ENCODE peak calls at places on chromosomes 16 and 17, in six cellular contexts. F, J, Z, Y, P and U are unnamed samples.

GRCh38 chr17:48995871-48996695 is 1.1 kb upstream of the IGF2BP1 start:
- DNase-seq in J (no peak), Z (no peak), P (peak; percentile 16), Y (no peak), F (no peak), U (peak; percentile 29)

GRCh38 chr16:67542464-67542863 is 13.8 kb downstream of the RIPOR1 start:
- DNase-seq in Z (no peak), P (peak; percentile 69), F (peak; percentile 62), J (no peak), Y (no peak), U (peak; percentile 57)

GRCh38 chr17:69969897-69970296 is 105.1 kb upstream of the KCNJ16 start:
- DNase-seq in F (no peak), Z (no peak), Y (no peak), P (no peak), J (no peak), U (no peak)

GRCh38 chr16:13557476-13557875 is 362.5 kb upstream of the ERCC4 start:
- DNase-seq in Z (no peak), F (no peak), J (no peak), Y (no peak), P (no peak), U (no peak)

GRCh38 chr17:68036304-68037147 is 991 bp downstream of the KPNA2 start:
- DNase-seq in P (no peak), Y (no peak), J (no peak), F (no peak), Z (no peak), U (no peak)

GRCh38 chr16:29816694-29817441 is 916 bp downstream of the PAGR1 start:
- DNase-seq in Z (no peak), P (peak; percentile 48), J (peak; percentile 83), Y (peak; percentile 62), F (no peak), U (no peak)

GRCh38 chr17:56754523-56755208 is 79.1 kb downstream of the C17orf67 start:
- DNase-seq in J (no peak), P (no peak), F (no peak), Y (no peak), Z (no peak), U (no peak)

GRCh38 chr16:15518412-15519351 is 84.3 kb downstream of the BMERB1 start:
- DNase-seq in Z (no peak), Y (peak; percentile 63), F (no peak), P (no peak), J (peak; percentile 67), U (no peak)

GRCh38 chr16:29674188-29674587 is 4.8 kb upstream of the QPRT start:
- DNase-seq in P (no peak), Y (peak; percentile 26), Z (no peak), F (no peak), J (no peak), U (no peak)

GRCh38 chr16:69399361-69399760 is 13.6 kb upstream of the TERF2 start:
- DNase-seq in P (no peak), Z (no peak), F (no peak), Y (no peak), J (no peak), U (no peak)

GRCh38 chr17:17500999-17501605 is 4.9 kb upstream of the RASD1 start:
- DNase-seq in Y (no peak), F (no peak), J (no peak), P (no peak), Z (no peak), U (no peak)

GRCh38 chr16:89040861-89041570 is 52.6 kb upstream of the ACSF3 start:
- DNase-seq in Z (no peak), J (no peak), F (no peak), P (no peak), Y (no peak), U (no peak)

GRCh38 chr17:76173474-76173873 is 32.4 kb upstream of the FOXJ1 start:
- DNase-seq in P (no peak), F (no peak), J (no peak), Z (no peak), Y (no peak), U (no peak)

GRCh38 chr17:5555254-5555653 is 29.1 kb downstream of the NLRP1 start:
- DNase-seq in J (no peak), Y (no peak), P (no peak), Z (peak; percentile 68), F (no peak), U (no peak)

GRCh38 chr16:13372421-13372820 is 471.0 kb downstream of the SHISA9 start:
- DNase-seq in Y (no peak), P (no peak), F (no peak), Z (no peak), J (no peak), U (no peak)

GRCh38 chr17:60525624-60526514 is at the start of gene APPBP2:
- DNase-seq in F (peak; percentile 88), P (peak; percentile 70), Z (no peak), J (peak; percentile 90), Y (peak; percentile 85), U (peak; percentile 76)

GRCh38 chr16:48089053-48089792 is 66.6 kb downstream of the ABCC12 start:
- DNase-seq in Y (no peak), J (no peak), P (no peak), F (no peak), Z (no peak), U (no peak)

GRCh38 chr17:80175411-80175810 is 5.6 kb downstream of the CARD14 start:
- DNase-seq in Z (no peak), P (no peak), Y (no peak), J (no peak), F (peak; percentile 42), U (no peak)

GRCh38 chr17:82668631-82669099 is 20.4 kb upstream of the WDR45B start:
- DNase-seq in Z (no peak), F (peak; percentile 65), J (peak; percentile 73), Y (no peak), P (peak; percentile 25), U (peak; percentile 33)

GRCh38 chr16:66414891-66415290 is 12.2 kb upstream of the BEAN1 start:
- DNase-seq in J (no peak), Y (no peak), F (no peak), Z (peak; percentile 28), P (no peak), U (no peak)

GRCh38 chr16:83977056-83977815 is 9.2 kb downstream of the NECAB2 start:
- DNase-seq in Y (no peak), J (no peak), P (no peak), F (no peak), Z (no peak), U (no peak)

GRCh38 chr17:41486809-41487530 is 2.7 kb downstream of the KRT36 start:
- DNase-seq in P (no peak), J (no peak), Z (no peak), Y (no peak), F (peak; percentile 63), U (no peak)

GRCh38 chr17:50710650-50711049 is 2.9 kb upstream of the ANKRD40 start:
- DNase-seq in J (no peak), P (no peak), Y (no peak), Z (no peak), F (no peak), U (no peak)

GRCh38 chr17:50707296-50708049 is at the start of gene ANKRD40:
- DNase-seq in F (peak; percentile 90), Y (peak; percentile 94), J (peak; percentile 97), P (peak; percentile 91), Z (peak; percentile 70), U (peak; percentile 91)

GRCh38 chr17:50710025-50710424 is 2.3 kb upstream of the ANKRD40 start:
- DNase-seq in F (no peak), Z (no peak), P (no peak), J (no peak), Y (no peak), U (no peak)

GRCh38 chr17:50712641-50713296 is 5.1 kb upstream of the ANKRD40 start:
- DNase-seq in Y (no peak), F (no peak), J (no peak), P (no peak), Z (no peak), U (no peak)

GRCh38 chr17:50708050-50709000 is 611 bp upstream of the ANKRD40 start:
- DNase-seq in Z (no peak), P (no peak), J (no peak), F (no peak), Y (no peak), U (no peak)
- TF ChIP-seq CTCF in Z (no peak), P (no peak), J (no peak), F (no peak), Y (no peak), U (no peak)

GRCh38 chr17:77258638-77259037 is 117.9 kb downstream of the SEC14L1 start:
- DNase-seq in P (no peak), Y (no peak), F (no peak), Z (no peak), J (no peak), U (no peak)
- TF ChIP-seq CTCF in P (no peak), Y (no peak), F (no peak), Z (no peak), J (no peak), U (no peak)

DNA sequence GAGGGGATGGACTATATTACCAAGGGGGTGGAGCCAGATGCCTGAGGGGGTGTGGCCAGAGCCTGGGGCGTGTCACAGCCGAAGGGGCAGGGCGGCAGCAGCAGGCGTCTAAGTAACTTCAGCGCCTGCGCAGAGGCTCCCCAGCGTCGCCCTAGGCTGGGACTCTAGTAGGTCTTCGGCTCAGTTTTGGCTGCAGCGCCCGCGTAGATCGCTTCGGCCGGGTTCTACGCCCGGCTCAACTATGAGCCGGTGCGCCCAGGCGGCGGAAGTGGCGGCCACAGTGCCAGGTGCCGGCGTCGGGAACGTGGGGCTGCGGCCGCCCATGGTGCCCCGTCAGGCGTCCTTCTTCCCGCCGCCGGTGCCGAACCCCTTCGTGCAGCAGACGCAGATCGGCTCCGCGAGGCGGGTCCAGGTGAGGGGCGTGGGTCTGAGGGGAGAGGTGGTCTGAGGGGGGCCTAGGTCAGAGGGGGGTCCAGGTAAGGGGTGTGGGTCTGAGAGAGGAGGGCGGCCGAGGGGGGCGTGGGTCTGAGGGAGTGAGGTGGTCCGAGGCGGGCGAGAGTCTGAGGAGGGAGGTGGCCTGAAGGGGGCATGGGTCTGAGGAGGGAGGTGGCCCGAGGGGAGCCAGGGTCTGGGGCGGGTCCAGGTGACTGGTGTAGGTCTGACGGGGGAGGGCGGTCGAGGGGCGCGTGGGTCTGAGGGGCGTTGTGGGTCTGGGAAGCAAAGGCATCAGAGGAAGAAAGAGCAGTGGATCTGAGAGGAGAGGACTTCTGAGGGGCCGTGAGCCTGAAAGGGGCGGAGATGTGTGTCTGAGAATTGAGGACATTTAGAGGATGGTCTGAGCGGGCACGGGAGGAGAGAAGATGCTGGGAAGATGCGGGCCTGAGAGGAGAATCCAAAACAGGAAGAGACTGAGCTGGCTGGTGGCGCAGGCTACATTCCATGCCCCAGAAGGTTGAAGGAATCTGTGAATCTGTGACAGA is at the start of gene LPCAT2:
- DNase-seq in F (peak; percentile 89), Z (no peak), J (peak; percentile 92), Y (peak; percentile 83), P (no peak), U (peak; percentile 20)
- TF ChIP-seq CTCF in F (no peak), Z (no peak), J (no peak), Y (no peak), P (no peak), U (no peak)

GRCh38 chr16:22181843-22182242 is 19.5 kb downstream of the SDR42E2 start:
- DNase-seq in F (no peak), Z (no peak), Y (no peak), J (no peak), P (no peak), U (no peak)

GRCh38 chr16:22183335-22183734 is 21.0 kb downstream of the SDR42E2 start:
- DNase-seq in F (no peak), Y (no peak), P (no peak), J (no peak), Z (no peak), U (no peak)

GRCh38 chr16:22184615-22184968 is 21.5 kb upstream of the EEF2K start:
- DNase-seq in Z (no peak), J (no peak), Y (no peak), F (no peak), P (no peak), U (no peak)

GRCh38 chr16:22183901-22184614 is 21.8 kb downstream of the SDR42E2 start:
- DNase-seq in P (no peak), F (no peak), Y (no peak), J (no peak), Z (no peak), U (no peak)

GRCh38 chr16:22181426-22181825 is 19.1 kb downstream of the SDR42E2 start:
- DNase-seq in J (no peak), P (no peak), Y (no peak), F (no peak), Z (no peak), U (no peak)
- TF ChIP-seq CTCF in J (no peak), P (no peak), Y (no peak), F (no peak), Z (no peak), U (no peak)